ENCODE peak calls at places on chromosomes 13 and 19, in five cellular contexts. N, I, R, Y and J are unnamed samples.

GRCh38 chr13:46354143-46355087 is 32.6 kb downstream of the RUBCNL start:
- DNase-seq in Y (no peak), R (no peak), I (no peak), N (peak; percentile 50), J (peak; percentile 90)

GRCh38 chr19:18232540-18233223 is 6.4 kb upstream of the PDE4C start:
- DNase-seq in Y (no peak), I (no peak), R (no peak), N (no peak), J (peak; percentile 33)

GRCh38 chr19:1082165-1082927 is 12.8 kb downstream of the POLR2E start:
- DNase-seq in N (peak; percentile 50), I (no peak), R (peak; percentile 96), Y (no peak), J (peak; percentile 95)

GRCh38 chr13:35926859-35927530 is 204.2 kb downstream of the DCLK1 start:
- DNase-seq in N (no peak), R (no peak), Y (no peak), I (no peak), J (no peak)

GRCh38 chr19:44865196-44865767 is 19.2 kb downstream of the NECTIN2 start:
- DNase-seq in I (no peak), N (no peak), Y (no peak), R (no peak), J (no peak)

GRCh38 chr19:35596366-35596999 is 10.5 kb downstream of the PMIS2 start:
- DNase-seq in R (no peak), I (no peak), N (peak; percentile 82), Y (no peak), J (peak; percentile 39)

GRCh38 chr13:50539791-50540530 is 303.5 kb downstream of the DLEU7 start:
- DNase-seq in N (no peak), Y (no peak), I (no peak), R (no peak), J (no peak)

GRCh38 chr19:30225615-30226463 is 146.3 kb upstream of the ZNF536 start:
- DNase-seq in Y (no peak), I (no peak), R (no peak), N (peak; percentile 38), J (no peak)

GRCh38 chr19:46618670-46619231 is 6.1 kb downstream of the PTGIR start:
- DNase-seq in Y (no peak), I (peak; percentile 13), N (no peak), R (no peak), J (no peak)

GRCh38 chr19:46622118-46622446 is 2.8 kb downstream of the PTGIR start:
- DNase-seq in R (no peak), N (no peak), I (peak; percentile 7), Y (no peak), J (no peak)

GRCh38 chr19:46620716-46621115 is 4.2 kb downstream of the PTGIR start:
- DNase-seq in I (no peak), Y (no peak), N (no peak), R (no peak), J (no peak)

GRCh38 chr19:46621191-46622117 is 3.4 kb downstream of the PTGIR start:
- DNase-seq in Y (no peak), N (no peak), R (no peak), I (no peak), J (no peak)

GRCh38 chr19:46620267-46620666 is 4.6 kb downstream of the PTGIR start:
- DNase-seq in I (no peak), R (no peak), N (no peak), Y (no peak), J (no peak)
- H3K27ac ChIP-seq in I (peak overlapping the region; percentile 21), R (peak overlapping the region; percentile 68), N (no peak overlapping the region), Y (peak overlapping the region; percentile 90), J (no peak overlapping the region)

GRCh38 chr19:39506598-39506943 is 7.8 kb downstream of the DLL3 start:
- DNase-seq in Y (no peak), I (no peak), R (no peak), N (no peak), J (no peak)
- TF ChIP-seq CTCF in Y (no peak), I (no peak), R (no peak), N (no peak), J (no peak)

GRCh38 chr13:109784590-109785140 is 1.7 kb downstream of the IRS2 start:
- DNase-seq in N (no peak), R (peak; percentile 80), I (peak; percentile 85), Y (peak; percentile 60), J (no peak)
- H3K27ac ChIP-seq in N (peak overlapping the region; percentile 98), R (peak overlapping the region; percentile 71), I (peak overlapping the region; percentile 92), Y (peak overlapping the region; percentile 76), J (peak overlapping the region; percentile 95)

DNA sequence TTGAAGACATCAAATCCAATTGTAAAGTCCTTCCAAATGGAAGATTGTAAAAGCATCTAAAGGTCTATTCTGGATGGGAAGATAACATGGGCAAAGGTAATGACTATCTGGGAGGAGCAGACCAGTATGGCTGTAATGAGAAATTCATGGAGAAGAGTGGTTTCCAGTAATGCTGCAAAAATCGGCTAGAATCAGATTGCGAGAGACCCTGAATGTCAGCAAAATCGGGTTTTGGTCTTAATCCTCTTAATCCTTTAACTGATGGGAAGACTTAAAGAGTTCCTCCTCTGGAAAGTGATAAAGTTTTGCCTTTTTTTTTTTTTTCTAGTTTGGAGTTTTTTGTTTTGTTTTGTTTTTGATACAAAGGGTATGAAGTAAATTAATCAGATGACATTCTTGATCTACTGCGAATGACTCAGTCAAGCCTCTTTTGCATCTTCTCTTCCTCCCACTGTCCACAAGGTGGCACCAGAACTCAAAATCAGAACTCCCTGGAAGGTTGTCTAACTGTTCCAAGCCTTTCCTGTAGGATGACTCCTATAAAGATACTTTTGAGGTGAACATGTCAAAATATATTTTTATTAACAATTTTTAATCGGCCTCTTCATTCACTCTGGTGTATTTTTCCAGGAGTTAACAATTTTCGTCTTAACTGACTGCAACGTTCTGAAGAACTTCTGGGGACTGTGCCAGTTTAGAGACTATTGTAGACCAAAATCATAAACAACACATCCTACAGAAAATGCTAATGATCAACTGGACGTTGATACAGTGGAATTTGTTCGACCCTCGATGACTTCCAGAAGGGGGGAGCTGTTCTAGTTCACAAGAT is 213.3 kb upstream of the MIR17HG start:
- DNase-seq in Y (peak; percentile 29), N (peak; percentile 18), I (no peak), R (peak; percentile 31), J (peak; percentile 48)
- TF ChIP-seq CTCF in Y (peak; percentile 72), N (peak; percentile 58), I (peak; percentile 71), R (peak; percentile 71), J (peak; percentile 78)

GRCh38 chr13:111436446-111436845 is 116.0 kb downstream of the TEX29 start:
- DNase-seq in Y (no peak), I (no peak), R (no peak), N (no peak), J (no peak)
- H3K27ac ChIP-seq in Y (no peak overlapping the region), I (no peak overlapping the region), R (no peak overlapping the region), N (no peak overlapping the region), J (no peak overlapping the region)

GRCh38 chr19:16889429-16889882 is 657 bp downstream of the F2RL3 start:
- DNase-seq in I (no peak), R (no peak), Y (no peak), N (no peak), J (no peak)
- TF ChIP-seq CTCF in I (no peak), R (no peak), Y (no peak), N (no peak), J (no peak)